ENCODE peak calls at places on chromosomes 5 and 9, in nine cellular contexts. L is AG09309; G is epithelial cell of esophagus; T is adrenal gland; I is CD8-positive, alpha-beta T cell; C is fibroblast of lung; H is AG10803; X is heart right ventricle; A is fibroblast of mammary gland. Y is an unnamed sample.

GRCh38 chr9:134290603-134291451 is 35.4 kb upstream of the RXRA start:
- DNase-seq in L (no peak), G (no peak), T (no peak), I (peak; percentile 3), C (no peak), H (no peak), X (no peak), A (no peak), Y (no peak)

GRCh38 chr5:172523146-172523745 is 68.9 kb upstream of the SH3PXD2B start:
- DNase-seq in L (no peak), G (no peak), T (peak; percentile 83), I (no peak), C (no peak), H (no peak), X (no peak), A (no peak), Y (no peak)

GRCh38 chr9:11366585-11367129 is 753.9 kb upstream of the PTPRD start:
- DNase-seq in L (no peak), G (no peak), T (no peak), I (no peak), C (no peak), H (no peak), X (no peak), A (no peak), Y (no peak)

GRCh38 chr9:124122813-124123462 is 111.4 kb downstream of the LHX2 start:
- DNase-seq in L (no peak), G (no peak), T (no peak), I (no peak), C (peak; percentile 47), H (peak; percentile 66), X (no peak), A (peak; percentile 78), Y (peak; percentile 46)

GRCh38 chr9:36053971-36054370 is 17.3 kb downstream of the RECK start:
- DNase-seq in L (no peak), G (no peak), T (no peak), I (no peak), C (no peak), H (no peak), X (no peak), A (no peak), Y (no peak)

GRCh38 chr5:151570512-151571269 is 20.4 kb downstream of the FAT2 start:
- DNase-seq in L (no peak), G (peak; percentile 96), T (no peak), I (no peak), C (no peak), H (no peak), X (no peak), A (no peak), Y (no peak)

GRCh38 chr5:150138551-150139265 is 16.9 kb downstream of the PDGFRB start:
- DNase-seq in L (no peak), G (no peak), T (peak; percentile 72), I (no peak), C (peak; percentile 94), H (peak; percentile 83), X (peak; percentile 63), A (peak; percentile 81), Y (peak; percentile 86)

GRCh38 chr9:106758911-106759310 is 104.1 kb upstream of the ZNF462 start:
- DNase-seq in L (no peak), G (peak; percentile 44), T (no peak), I (no peak), C (no peak), H (no peak), X (no peak), A (peak; percentile 18), Y (no peak)

GRCh38 chr5:139472410-139473030 is 1.7 kb downstream of the SMIM33 start:
- DNase-seq in L (no peak), G (no peak), T (no peak), I (no peak), C (no peak), H (no peak), X (no peak), A (no peak), Y (no peak)

GRCh38 chr9:69674112-69674511 is 1.9 kb upstream of the APBA1 start:
- DNase-seq in L (no peak), G (peak; percentile 23), T (no peak), I (no peak), C (no peak), H (no peak), X (no peak), A (peak; percentile 14), Y (no peak)
- TF ChIP-seq CTCF in L (no peak), G (peak; percentile 28), T (no peak), I (no peak), C (no peak), H (no peak), X (no peak), A (no peak), Y (no peak)

DNA sequence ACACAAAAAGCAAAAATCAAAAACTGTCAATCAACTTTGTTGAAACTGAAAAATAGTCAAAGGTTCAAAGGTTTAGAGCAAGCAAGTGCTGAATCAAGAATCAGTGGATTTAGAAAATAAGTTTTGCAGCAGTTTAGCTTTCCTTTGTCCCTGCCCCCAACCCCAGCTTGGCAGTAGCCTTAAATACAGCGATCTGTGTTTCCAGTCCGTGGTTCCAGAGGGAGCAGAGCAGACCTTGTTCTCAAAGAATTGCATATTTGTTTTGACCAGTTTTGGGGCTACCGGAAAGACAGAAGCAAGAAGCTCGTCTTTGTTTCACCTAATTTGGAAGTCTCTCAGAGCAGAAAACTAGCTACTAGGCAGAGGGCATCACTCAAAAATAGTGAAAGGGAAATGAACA is 57.2 kb upstream of the PRDM9 start:
- DNase-seq in L (no peak), G (no peak), T (no peak), I (no peak), C (no peak), H (no peak), X (no peak), A (no peak), Y (no peak)
- H3K4me3 ChIP-seq in L (no peak overlapping the region), G (no peak overlapping the region), T (no peak overlapping the region), I (no peak overlapping the region), C (no peak overlapping the region), H (no peak overlapping the region), X (peak overlapping the region; percentile 6), A (no peak overlapping the region), Y (no peak overlapping the region)

DNA sequence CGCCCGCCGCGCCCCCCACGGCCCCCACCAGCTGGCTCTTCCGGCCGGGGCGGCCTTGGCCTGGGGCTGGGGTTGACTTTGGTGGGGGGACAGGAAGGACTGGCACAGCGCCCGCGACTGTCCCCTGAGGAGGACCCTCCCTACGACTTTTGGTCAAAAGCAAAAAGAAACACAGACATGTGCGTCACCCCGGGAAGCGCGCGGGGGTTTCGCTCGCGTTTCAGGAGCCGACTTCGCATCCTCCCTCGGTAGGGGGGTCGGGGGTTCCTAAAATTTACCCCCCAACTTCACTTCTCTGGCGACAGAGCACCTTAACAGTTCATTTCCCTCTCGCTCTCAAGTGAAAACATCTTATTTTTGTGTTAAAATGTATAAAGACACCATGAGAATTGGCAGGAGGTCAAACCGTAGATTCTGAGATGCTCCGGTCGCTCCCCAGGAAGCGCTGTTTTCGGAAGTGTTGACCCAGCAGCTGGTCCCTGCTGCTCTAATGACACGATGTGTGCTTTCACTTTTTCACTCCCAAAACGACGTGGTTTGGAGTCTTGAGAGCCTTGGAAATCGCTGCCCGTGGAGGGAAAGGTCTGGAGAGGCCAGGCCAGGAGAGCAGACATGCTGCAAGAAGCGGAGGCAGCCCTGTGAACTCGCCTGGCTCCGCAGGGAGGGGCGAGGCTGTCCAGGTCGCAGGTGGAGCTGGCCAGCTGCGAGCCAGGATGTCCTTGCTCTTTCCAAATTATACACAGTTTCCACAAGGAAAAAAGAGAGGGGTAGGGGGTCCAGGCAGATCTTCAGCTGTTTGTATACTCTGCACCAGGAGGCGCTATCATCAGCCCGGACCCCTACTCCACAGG is 248.2 kb upstream of the ANKRD55 start:
- DNase-seq in L (no peak), G (no peak), T (peak; percentile 77), I (peak; percentile 32), C (peak; percentile 59), H (peak; percentile 24), X (peak; percentile 80), A (peak; percentile 19), Y (peak; percentile 51)
- TF ChIP-seq CTCF in L (peak; percentile 12), G (peak; percentile 36), T (no peak), I (peak; percentile 13), C (peak; percentile 47), H (peak; percentile 36), X (peak; percentile 36), A (peak; percentile 18), Y (peak; percentile 35)

GRCh38 chr9:1046639-1047604 is 3.2 kb upstream of the DMRT2 start:
- DNase-seq in L (no peak), G (no peak), T (no peak), I (no peak), C (no peak), H (no peak), X (no peak), A (no peak), Y (no peak)
- H3K4me3 ChIP-seq in L (no peak overlapping the region), G (no peak overlapping the region), T (peak overlapping the region; percentile 51), I (peak overlapping the region; percentile 48), C (no peak overlapping the region), H (peak overlapping the region; percentile 54), X (peak overlapping the region; percentile 48), A (no peak overlapping the region), Y (no peak overlapping the region)

GRCh38 chr9:113421726-113422125 is 11.2 kb downstream of the C9orf43 start:
- DNase-seq in L (no peak), G (no peak), T (no peak), I (no peak), C (no peak), H (no peak), X (no peak), A (no peak), Y (no peak)

GRCh38 chr9:113416149-113416726 is 5.7 kb downstream of the C9orf43 start:
- DNase-seq in L (no peak), G (no peak), T (no peak), I (no peak), C (no peak), H (no peak), X (no peak), A (no peak), Y (no peak)

DNA sequence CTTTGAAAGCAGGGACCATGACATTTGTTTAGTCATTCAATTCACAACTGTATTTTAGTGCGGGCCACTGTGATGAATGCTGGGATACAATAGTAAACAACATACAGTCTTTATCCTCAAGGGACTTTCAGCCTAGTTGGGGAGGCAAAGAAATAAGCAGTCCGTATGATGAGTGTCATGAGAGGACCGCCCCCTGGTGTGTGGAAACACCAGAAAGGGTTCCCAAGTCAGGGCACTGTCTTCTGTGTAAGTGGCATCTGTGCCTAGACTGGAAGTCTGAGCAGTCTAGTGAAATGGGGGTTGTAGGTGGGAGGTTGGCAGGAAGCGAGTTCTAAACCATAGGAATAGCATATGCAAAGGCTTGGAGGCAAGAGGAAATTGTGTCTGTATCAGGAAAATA is 6.8 kb downstream of the C9orf43 start:
- DNase-seq in L (no peak), G (no peak), T (no peak), I (no peak), C (no peak), H (no peak), X (no peak), A (no peak), Y (no peak)
- TF ChIP-seq CTCF in L (no peak), G (no peak), T (no peak), I (no peak), C (no peak), H (no peak), X (no peak), A (no peak), Y (no peak)

Y was measured in fibroblast of pulmonary artery.